ENCODE peak calls at places on chromosomes 7 and 10, in five cellular contexts. One of them, this sample, is unnamed.

GRCh38 chr7:18407385-18407784 is 88.2 kb upstream of the HDAC9 start:
- DNase-seq in left ventricle myocardium inferior: no peak
- DNase-seq in brain microvascular endothelial cell: no peak
- DNase-seq in fibroblast of lung: no peak
- DNase-seq in prostate gland: no peak
- DNase-seq in this sample: no peak

GRCh38 chr10:62037166-62037831 is 135.8 kb downstream of the ARID5B start:
- DNase-seq in left ventricle myocardium inferior: no peak
- DNase-seq in prostate gland: no peak
- DNase-seq in fibroblast of lung: peak; percentile 87
- DNase-seq in brain microvascular endothelial cell: peak; percentile 64
- DNase-seq in this sample: peak; percentile 84

GRCh38 chr7:80815733-80816132 is 103.1 kb downstream of the SEMA3C start:
- DNase-seq in left ventricle myocardium inferior: no peak
- DNase-seq in brain microvascular endothelial cell: no peak
- DNase-seq in fibroblast of lung: peak; percentile 36
- DNase-seq in prostate gland: no peak
- DNase-seq in this sample: no peak

GRCh38 chr7:151647874-151648273 is 128.2 kb upstream of the RHEB start:
- DNase-seq in fibroblast of lung: no peak
- DNase-seq in brain microvascular endothelial cell: no peak
- DNase-seq in left ventricle myocardium inferior: no peak
- DNase-seq in prostate gland: no peak
- DNase-seq in this sample: no peak

GRCh38 chr10:16521311-16522016 is at the start of gene C1QL3:
- DNase-seq in fibroblast of lung: peak; percentile 42
- DNase-seq in prostate gland: no peak
- DNase-seq in brain microvascular endothelial cell: no peak
- DNase-seq in left ventricle myocardium inferior: no peak
- DNase-seq in this sample: peak; percentile 52

GRCh38 chr10:56605043-56605442 is 244.0 kb upstream of the ZWINT start:
- DNase-seq in left ventricle myocardium inferior: no peak
- DNase-seq in fibroblast of lung: no peak
- DNase-seq in brain microvascular endothelial cell: no peak
- DNase-seq in prostate gland: no peak
- DNase-seq in this sample: no peak

GRCh38 chr7:30225863-30226361 is 58.5 kb upstream of the ZNRF2 start:
- DNase-seq in brain microvascular endothelial cell: peak; percentile 12
- DNase-seq in left ventricle myocardium inferior: peak; percentile 48
- DNase-seq in fibroblast of lung: peak; percentile 64
- DNase-seq in prostate gland: peak; percentile 75
- DNase-seq in this sample: peak; percentile 82

GRCh38 chr10:24554036-24554435 is 169.7 kb downstream of the ARHGAP21 start:
- DNase-seq in fibroblast of lung: no peak
- DNase-seq in prostate gland: no peak
- DNase-seq in brain microvascular endothelial cell: no peak
- DNase-seq in left ventricle myocardium inferior: no peak
- DNase-seq in this sample: no peak

GRCh38 chr10:110783509-110784103 is 88.1 kb upstream of the PDCD4 start:
- DNase-seq in left ventricle myocardium inferior: no peak
- DNase-seq in brain microvascular endothelial cell: peak; percentile 52
- DNase-seq in fibroblast of lung: no peak
- DNase-seq in prostate gland: no peak
- DNase-seq in this sample: peak; percentile 52

GRCh38 chr7:55133630-55134392 is 115.0 kb downstream of the EGFR start:
- DNase-seq in prostate gland: no peak
- DNase-seq in brain microvascular endothelial cell: peak; percentile 99
- DNase-seq in fibroblast of lung: peak; percentile 97
- DNase-seq in left ventricle myocardium inferior: peak; percentile 57
- DNase-seq in this sample: peak; percentile 20

DNA sequence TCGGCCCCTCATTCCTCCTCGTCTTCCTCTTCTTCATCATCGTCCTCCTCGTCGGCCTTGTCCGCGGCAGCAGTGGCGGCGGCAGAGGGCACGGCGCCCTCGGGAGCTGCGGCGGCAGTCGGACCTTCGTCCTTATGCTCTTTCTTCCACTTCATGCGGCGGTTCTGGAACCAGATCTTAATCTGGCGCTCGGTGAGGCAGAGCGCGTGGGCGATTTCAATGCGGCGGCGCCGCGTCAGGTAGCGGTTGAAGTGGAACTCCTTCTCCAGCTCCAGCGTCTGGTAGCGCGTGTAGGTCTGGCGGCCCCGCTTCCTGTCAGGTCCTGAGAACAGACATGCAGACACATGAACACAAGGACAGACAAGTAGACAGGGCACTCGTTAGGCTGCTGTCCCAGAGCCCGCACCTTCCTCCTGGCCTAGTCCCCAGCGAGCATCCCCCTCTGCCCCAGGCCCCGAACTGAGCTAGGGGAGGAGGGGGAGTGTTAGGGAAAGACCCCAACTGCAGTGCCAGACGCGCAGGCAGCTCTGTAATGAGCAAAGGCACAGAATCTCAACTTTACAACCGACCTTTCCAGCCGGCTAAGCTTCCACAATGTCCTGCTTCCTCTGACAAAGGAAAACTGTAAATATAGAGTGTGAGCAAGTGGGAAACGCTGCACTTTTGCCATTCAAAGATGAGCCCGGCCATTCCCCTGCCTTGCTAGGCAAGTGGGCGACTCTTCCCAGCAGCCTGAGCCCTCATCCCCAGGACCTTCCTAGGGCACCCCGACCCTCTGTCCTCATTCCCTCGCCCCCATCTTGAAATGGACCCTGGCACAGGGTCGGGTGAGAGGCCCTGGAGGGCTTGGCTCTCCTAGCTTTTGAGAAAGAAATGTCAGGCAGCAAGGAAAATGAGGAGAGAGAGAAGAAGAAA is 1.3 kb downstream of the HOXA7 start:
- DNase-seq in left ventricle myocardium inferior: no peak
- DNase-seq in fibroblast of lung: no peak
- DNase-seq in prostate gland: no peak
- DNase-seq in brain microvascular endothelial cell: no peak
- DNase-seq in this sample: no peak
- H3K27ac ChIP-seq in left ventricle myocardium inferior: no peak overlapping the region
- H3K27ac ChIP-seq in fibroblast of lung: no peak overlapping the region
- H3K27ac ChIP-seq in prostate gland: peak overlapping the region; percentile 85
- H3K27ac ChIP-seq in brain microvascular endothelial cell: no peak overlapping the region
- H3K27ac ChIP-seq in this sample: no peak overlapping the region

DNA sequence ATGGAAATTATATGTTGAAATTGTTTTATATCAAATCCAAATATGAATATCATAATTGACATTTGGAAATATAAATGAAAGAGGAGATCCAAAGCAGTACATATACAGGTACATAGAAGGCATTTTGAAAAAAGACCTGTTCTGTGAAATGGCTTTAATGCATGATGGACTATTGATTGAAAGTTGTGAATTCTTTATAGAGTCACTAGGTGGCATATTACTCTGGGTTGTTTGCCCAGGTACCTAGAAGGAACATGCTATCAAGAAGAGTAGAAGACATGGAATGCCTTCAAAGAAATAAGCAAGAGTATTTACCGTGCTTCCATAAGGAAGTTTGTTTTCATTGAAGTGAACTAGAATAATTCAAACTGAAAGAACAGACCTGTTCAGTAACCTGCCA is 160.0 kb upstream of the ANK3 start:
- DNase-seq in prostate gland: no peak
- DNase-seq in fibroblast of lung: peak; percentile 27
- DNase-seq in brain microvascular endothelial cell: no peak
- DNase-seq in left ventricle myocardium inferior: no peak
- DNase-seq in this sample: peak; percentile 19
- TF ChIP-seq CTCF in prostate gland: no peak
- TF ChIP-seq CTCF in fibroblast of lung: no peak
- TF ChIP-seq CTCF in brain microvascular endothelial cell: peak; percentile 33
- TF ChIP-seq CTCF in left ventricle myocardium inferior: peak; percentile 51
- TF ChIP-seq CTCF in this sample: peak; percentile 30

GRCh38 chr7:44259547-44260457 is 59.0 kb downstream of the YKT6 start:
- DNase-seq in brain microvascular endothelial cell: peak; percentile 90
- DNase-seq in left ventricle myocardium inferior: peak; percentile 57
- DNase-seq in fibroblast of lung: peak; percentile 99
- DNase-seq in prostate gland: peak; percentile 10
- DNase-seq in this sample: peak; percentile 99
- H3K27ac ChIP-seq in brain microvascular endothelial cell: peak overlapping the region; percentile 34
- H3K27ac ChIP-seq in left ventricle myocardium inferior: peak overlapping the region; percentile 92
- H3K27ac ChIP-seq in fibroblast of lung: peak overlapping the region; percentile 66
- H3K27ac ChIP-seq in prostate gland: no peak overlapping the region
- H3K27ac ChIP-seq in this sample: no peak overlapping the region

GRCh38 chr7:88665892-88666514 is 93.5 kb upstream of the ZNF804B start:
- DNase-seq in prostate gland: no peak
- DNase-seq in brain microvascular endothelial cell: no peak
- DNase-seq in left ventricle myocardium inferior: no peak
- DNase-seq in fibroblast of lung: no peak
- DNase-seq in this sample: no peak
- TF ChIP-seq CTCF in prostate gland: no peak
- TF ChIP-seq CTCF in brain microvascular endothelial cell: no peak
- TF ChIP-seq CTCF in left ventricle myocardium inferior: no peak
- TF ChIP-seq CTCF in fibroblast of lung: no peak
- TF ChIP-seq CTCF in this sample: no peak

DNA sequence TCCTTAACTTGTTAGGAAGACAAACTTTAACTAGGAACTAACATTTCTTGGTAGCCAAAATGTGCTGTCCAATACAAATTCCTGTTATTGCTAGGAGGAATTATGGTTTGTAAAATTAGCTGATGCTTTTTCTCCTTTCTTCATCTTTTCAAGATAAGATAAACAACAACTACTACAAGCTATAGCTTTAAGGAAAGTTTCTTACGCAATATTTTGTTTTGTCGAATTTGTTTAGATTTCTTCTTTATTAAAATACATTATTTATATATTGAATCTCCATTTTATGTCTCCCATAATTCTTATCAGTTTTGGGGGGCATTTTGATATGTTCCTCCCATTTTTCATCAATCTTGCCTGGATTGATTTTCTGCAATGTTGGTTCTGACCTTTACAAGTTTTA is 277.5 kb downstream of the SUGCT start:
- DNase-seq in prostate gland: no peak
- DNase-seq in left ventricle myocardium inferior: no peak
- DNase-seq in brain microvascular endothelial cell: no peak
- DNase-seq in fibroblast of lung: no peak
- DNase-seq in this sample: no peak
- H3K27ac ChIP-seq in prostate gland: no peak overlapping the region
- H3K27ac ChIP-seq in left ventricle myocardium inferior: no peak overlapping the region
- H3K27ac ChIP-seq in brain microvascular endothelial cell: no peak overlapping the region
- H3K27ac ChIP-seq in fibroblast of lung: no peak overlapping the region
- H3K27ac ChIP-seq in this sample: no peak overlapping the region

DNA sequence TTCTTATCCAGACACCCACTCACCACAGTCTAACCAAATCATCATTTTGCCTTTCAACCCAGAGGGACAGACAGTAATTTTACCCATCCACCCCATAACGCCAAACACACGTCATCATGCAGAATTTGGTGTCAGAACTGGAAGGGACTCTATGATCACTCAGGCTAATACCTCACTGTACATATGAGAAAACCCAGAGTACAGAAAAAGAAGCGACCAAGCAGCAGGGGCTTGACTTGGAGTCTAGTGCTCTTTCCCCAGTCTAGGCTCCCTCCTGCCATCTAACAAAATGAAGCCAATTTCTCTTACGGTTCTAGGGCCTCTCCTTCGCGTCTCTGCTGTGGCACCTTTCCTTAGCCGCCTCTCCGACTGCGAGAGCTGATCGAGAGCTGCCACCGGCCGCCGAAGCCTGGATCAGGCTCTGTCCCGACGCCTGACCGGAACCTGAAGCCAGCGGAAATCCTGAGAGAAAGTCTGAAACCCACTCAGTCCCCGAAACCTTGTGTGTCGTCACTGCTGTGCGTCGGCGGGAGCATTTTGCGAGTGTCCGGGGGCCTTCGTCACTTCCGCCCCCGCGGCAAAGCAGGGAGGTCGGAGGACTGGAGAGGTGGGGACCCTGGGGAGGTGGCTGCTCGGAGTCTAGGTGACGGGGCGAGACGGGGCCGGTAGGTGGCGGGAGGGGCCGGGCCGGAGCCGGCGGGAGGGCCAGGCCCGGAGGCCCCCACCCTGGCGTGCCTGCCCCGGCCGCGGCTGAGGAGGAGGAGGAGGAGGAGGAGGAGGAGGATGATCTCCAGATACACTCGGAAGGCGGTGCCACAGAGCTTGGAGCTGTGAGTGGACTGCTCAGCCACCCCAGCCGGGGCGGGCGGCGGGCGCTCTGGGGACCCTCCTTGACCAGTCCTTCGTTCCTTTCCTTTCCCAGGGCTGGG is at the start of the genes ECD and FAM149B1:
- DNase-seq in prostate gland: peak; percentile 91
- DNase-seq in fibroblast of lung: peak; percentile 94
- DNase-seq in left ventricle myocardium inferior: peak; percentile 94
- DNase-seq in brain microvascular endothelial cell: peak; percentile 92
- DNase-seq in this sample: peak; percentile 96
- TF ChIP-seq CTCF in prostate gland: no peak
- TF ChIP-seq CTCF in fibroblast of lung: no peak
- TF ChIP-seq CTCF in left ventricle myocardium inferior: peak; percentile 21
- TF ChIP-seq CTCF in brain microvascular endothelial cell: no peak
- TF ChIP-seq CTCF in this sample: no peak

GRCh38 chr10:31030216-31030615 is 1.4 kb downstream of the ZNF438 start:
- DNase-seq in fibroblast of lung: no peak
- DNase-seq in brain microvascular endothelial cell: no peak
- DNase-seq in left ventricle myocardium inferior: no peak
- DNase-seq in prostate gland: no peak
- DNase-seq in this sample: no peak
- H3K27ac ChIP-seq in fibroblast of lung: no peak overlapping the region
- H3K27ac ChIP-seq in brain microvascular endothelial cell: no peak overlapping the region
- H3K27ac ChIP-seq in left ventricle myocardium inferior: peak overlapping the region; percentile 100
- H3K27ac ChIP-seq in prostate gland: no peak overlapping the region
- H3K27ac ChIP-seq in this sample: no peak overlapping the region